ENCODE peak calls at places on chromosomes 7 and 10, in four cellular contexts. Q is HCT116, I is dorsolateral prefrontal cortex, R is GM06990. V is an unnamed sample.
A peak's percentile ranks its signal among the peaks of the same experiment; 100 is the strongest.

GRCh38 chr7:132386249-132386681 is 190.0 kb downstream of the PLXNA4 start:
- DNase-seq in Q (no peak), I (no peak), R (no peak), V (peak; percentile 76)

GRCh38 chr7:27113991-27114866 is 11.7 kb upstream of the HOXA2 start:
- DNase-seq in Q (no peak), I (no peak), R (no peak), V (peak; percentile 58)

GRCh38 chr10:110528224-110528997 is 30.7 kb downstream of the DUSP5 start:
- DNase-seq in Q (no peak), I (no peak), R (no peak), V (no peak)

GRCh38 chr7:23012186-23012585 is 1.7 kb downstream of the HYCC1 start:
- DNase-seq in Q (no peak), I (no peak), R (no peak), V (no peak)

GRCh38 chr10:103688451-103688850 is 166.9 kb downstream of the SH3PXD2A start:
- DNase-seq in Q (no peak), I (no peak), R (no peak), V (no peak)

GRCh38 chr7:95056107-95056689 is 148.8 kb downstream of the PPP1R9A start:
- DNase-seq in Q (no peak), I (no peak), R (no peak), V (no peak)

GRCh38 chr7:33750177-33750576 is 155.2 kb upstream of the BMPER start:
- DNase-seq in Q (no peak), I (no peak), R (no peak), V (no peak)

GRCh38 chr10:26994743-26995142 is 105.6 kb downstream of the ANKRD26 start:
- DNase-seq in Q (no peak), I (no peak), R (no peak), V (no peak)

GRCh38 chr10:514137-514671 is 175.3 kb downstream of the DIP2C start:
- DNase-seq in Q (no peak), I (peak; percentile 85), R (no peak), V (peak; percentile 10)

GRCh38 chr7:128845987-128846386 is 15.8 kb downstream of the FLNC start:
- DNase-seq in Q (no peak), I (no peak), R (no peak), V (no peak)

GRCh38 chr10:74056081-74056818 is 58.3 kb downstream of the VCL start:
- DNase-seq in Q (peak; percentile 37), I (no peak), R (peak; percentile 40), V (no peak)

GRCh38 chr10:96613565-96613964 is 26.8 kb upstream of the TM9SF3 start:
- DNase-seq in Q (no peak), I (no peak), R (no peak), V (no peak)

GRCh38 chr10:5606321-5606720 is 60.1 kb downstream of the ASB13 start:
- DNase-seq in Q (no peak), I (no peak), R (no peak), V (no peak)

GRCh38 chr7:12827920-12828319 is 140.5 kb downstream of the ARL4A start:
- DNase-seq in Q (no peak), I (no peak), R (no peak), V (no peak)

GRCh38 chr10:53697038-53697437 is 924.5 kb upstream of the MBL2 start:
- DNase-seq in Q (no peak), I (no peak), R (no peak), V (no peak)

GRCh38 chr7:114715907-114716306 is 206.0 kb upstream of the MDFIC start:
- DNase-seq in Q (no peak), I (no peak), R (no peak), V (no peak)

GRCh38 chr7:86970986-86971385 is 88.5 kb downstream of the ELAPOR2 start:
- DNase-seq in Q (no peak), I (no peak), R (no peak), V (no peak)

GRCh38 chr10:91380873-91381561 is 29.1 kb upstream of the HECTD2 start:
- DNase-seq in Q (no peak), I (no peak), R (no peak), V (no peak)

GRCh38 chr10:99661370-99661749 is 2.1 kb downstream of the ENTPD7 start:
- DNase-seq in Q (no peak), I (no peak), R (no peak), V (no peak)

GRCh38 chr10:52954407-52954806 is 181.8 kb upstream of the MBL2 start:
- DNase-seq in Q (no peak), I (no peak), R (no peak), V (no peak)

GRCh38 chr7:88243345-88243909 is 23.6 kb upstream of the SRI start:
- DNase-seq in Q (peak; percentile 60), I (no peak), R (peak; percentile 5), V (no peak)

GRCh38 chr7:41828911-41829310 is 126.0 kb upstream of the INHBA start:
- DNase-seq in Q (no peak), I (no peak), R (no peak), V (no peak)

GRCh38 chr7:135715055-135715522 is 12.9 kb downstream of the SLC13A4 start:
- DNase-seq in Q (no peak), I (no peak), R (no peak), V (no peak)

GRCh38 chr7:38699481-38699880 is 68.3 kb upstream of the AMPH start:
- DNase-seq in Q (no peak), I (no peak), R (no peak), V (no peak)

GRCh38 chr7:113652501-113652900 is 266.3 kb downstream of the PPP1R3A start:
- DNase-seq in Q (no peak), I (no peak), R (no peak), V (no peak)

GRCh38 chr10:83680470-83680891 is 458.8 kb upstream of the GHITM start:
- DNase-seq in Q (no peak), I (no peak), R (peak; percentile 66), V (no peak)

GRCh38 chr7:131970602-131971001 is 414.2 kb upstream of the PODXL start:
- DNase-seq in Q (no peak), I (no peak), R (no peak), V (no peak)

GRCh38 chr7:66409493-66409892 is 204.4 kb downstream of the TPST1 start:
- DNase-seq in Q (no peak), I (no peak), R (no peak), V (no peak)

GRCh38 chr7:2031496-2031895 is 201.2 kb downstream of the MAD1L1 start:
- DNase-seq in Q (no peak), I (no peak), R (no peak), V (peak; percentile 43)

GRCh38 chr10:26799342-26799741 is 61.4 kb downstream of the ABI1 start:
- DNase-seq in Q (no peak), I (no peak), R (peak; percentile 68), V (no peak)

GRCh38 chr10:28328346-28328745 is 25.5 kb upstream of the MPP7 start:
- DNase-seq in Q (no peak), I (no peak), R (no peak), V (no peak)

GRCh38 chr7:111682576-111683372 is 120.5 kb upstream of the IMMP2L start:
- DNase-seq in Q (no peak), I (no peak), R (no peak), V (no peak)

GRCh38 chr7:143384148-143384547 is 3.0 kb downstream of the ZYX start:
- DNase-seq in Q (no peak), I (no peak), R (no peak), V (no peak)

GRCh38 chr7:82700739-82701138 is 257.2 kb upstream of the CACNA2D1 start:
- DNase-seq in Q (no peak), I (no peak), R (no peak), V (no peak)

GRCh38 chr10:84493951-84494848 is 165.8 kb downstream of the CCSER2 start:
- DNase-seq in Q (peak; percentile 77), I (no peak), R (no peak), V (no peak)

GRCh38 chr10:25901199-25901598 is 32.8 kb upstream of the MYO3A start:
- DNase-seq in Q (no peak), I (no peak), R (peak; percentile 36), V (no peak)

GRCh38 chr7:99829520-99830160 is 1.8 kb downstream of the CYP3A43 start:
- DNase-seq in Q (no peak), I (no peak), R (no peak), V (no peak)

GRCh38 chr7:70097639-70098038 is 499.4 kb downstream of the AUTS2 start:
- DNase-seq in Q (no peak), I (no peak), R (no peak), V (no peak)

GRCh38 chr7:117333168-117333567 is 10.3 kb upstream of the WNT2 start:
- DNase-seq in Q (no peak), I (no peak), R (no peak), V (no peak)
- TF ChIP-seq CTCF in Q (peak; percentile 19), I (no peak), R (no peak), V (no peak)

GRCh38 chr7:116526897-116527296 is 2.1 kb downstream of the CAV1 start:
- DNase-seq in Q (no peak), I (no peak), R (no peak), V (no peak)

GRCh38 chr7:116524609-116525297 is at the start of gene CAV1:
- DNase-seq in Q (peak; percentile 92), I (peak; percentile 46), R (peak; percentile 48), V (peak; percentile 78)

GRCh38 chr7:116525913-116526857 is 1.3 kb downstream of the CAV1 start:
- DNase-seq in Q (no peak), I (peak; percentile 47), R (peak; percentile 84), V (peak; percentile 78)

GRCh38 chr7:116524221-116524608 is 621 bp upstream of the CAV1 start:
- DNase-seq in Q (no peak), I (no peak), R (no peak), V (no peak)

DNA sequence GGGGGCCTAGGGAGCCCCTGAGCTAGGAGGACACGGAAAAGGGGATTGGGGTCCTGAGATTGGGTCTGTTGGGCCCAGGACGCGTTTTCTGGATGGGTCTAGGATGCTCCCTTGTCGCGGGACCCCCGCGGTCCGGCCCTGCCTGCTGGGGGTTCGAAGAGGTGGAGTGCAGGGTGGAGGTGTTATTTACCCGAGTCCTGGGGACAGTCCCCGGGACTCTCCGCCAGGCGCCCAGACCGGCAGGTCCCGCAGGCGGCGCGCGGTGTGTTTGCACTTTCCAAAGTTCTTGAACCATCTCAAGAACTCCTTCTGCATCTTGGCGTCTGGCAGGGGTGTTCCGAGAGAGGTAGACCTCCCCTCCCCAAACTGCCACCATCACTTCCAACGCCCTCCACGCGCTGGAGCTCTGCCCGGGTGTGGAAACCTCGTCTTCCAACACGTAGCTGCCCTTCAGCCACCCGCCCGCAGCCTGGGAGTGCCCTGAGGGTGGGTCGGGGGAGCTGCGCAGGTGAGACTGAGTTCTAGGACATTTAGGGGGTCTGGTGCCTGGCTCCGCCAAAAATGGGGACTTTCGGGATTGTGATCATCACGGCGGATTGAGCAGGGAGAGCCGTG is 569 bp downstream of the CAV1 start:
- DNase-seq in Q (no peak), I (no peak), R (peak; percentile 47), V (peak; percentile 62)
- TF ChIP-seq CTCF in Q (no peak), I (no peak), R (no peak), V (no peak)

GRCh38 chr10:23656735-23657134 is 217.9 kb downstream of the OTUD1 start:
- DNase-seq in Q (no peak), I (no peak), R (no peak), V (no peak)
- TF ChIP-seq CTCF in Q (peak; percentile 48), I (peak; percentile 42), R (peak; percentile 44), V (peak; percentile 50)

DNA sequence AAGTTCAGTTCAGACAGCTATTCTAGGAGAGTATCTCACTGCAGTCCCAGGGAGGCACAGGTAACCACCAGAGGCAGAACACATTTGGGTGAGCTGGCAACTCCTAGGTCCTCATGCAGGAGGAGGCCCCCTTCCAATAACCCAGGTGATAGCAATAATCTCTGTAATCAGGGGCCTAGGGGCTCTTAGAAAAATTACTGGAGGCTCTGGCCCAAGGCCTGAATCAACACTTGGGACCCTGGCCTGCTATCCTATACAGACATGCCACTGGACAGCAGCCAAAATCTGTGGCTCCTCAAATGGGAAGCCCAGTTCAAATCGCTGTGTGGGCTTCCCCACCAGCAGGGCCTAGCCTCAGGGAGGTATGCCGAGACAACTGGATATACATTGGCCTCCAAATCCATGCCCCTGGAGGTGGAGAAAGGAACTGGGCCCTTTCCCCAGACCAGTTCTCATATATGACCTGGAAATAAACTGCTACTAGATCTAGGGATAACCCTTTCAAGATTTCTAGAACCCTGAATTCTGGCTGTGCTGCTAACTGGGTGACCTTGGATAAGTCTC is 1.6 kb downstream of the AVPI1 start:
- DNase-seq in Q (peak; percentile 31), I (no peak), R (no peak), V (peak; percentile 66)
- TF ChIP-seq CTCF in Q (peak; percentile 55), I (no peak), R (no peak), V (peak; percentile 7)